ENCODE peak calls at places on chromosomes 2 and 18, in four cellular contexts. Z is AG09309, R is OCI-LY7, V is AG10803. X is an unnamed sample.
A peak's percentile ranks its signal among the peaks of the same experiment; 100 is the strongest.

GRCh38 chr2:241885701-241886643 is 16.4 kb downstream of the RTP5 start:
- DNase-seq in Z (no peak), R (no peak), V (no peak), X (peak; percentile 70)

GRCh38 chr2:16454621-16455020 is 211.0 kb downstream of the CYRIA start:
- DNase-seq in Z (no peak), R (no peak), V (no peak), X (no peak)

GRCh38 chr2:11656252-11656651 is 13.7 kb downstream of the NTSR2 start:
- DNase-seq in Z (no peak), R (no peak), V (no peak), X (no peak)

GRCh38 chr2:178306351-178307073 is 112.2 kb downstream of the OSBPL6 start:
- DNase-seq in Z (no peak), R (peak; percentile 33), V (peak; percentile 45), X (peak; percentile 32)

GRCh38 chr2:144389151-144389929 is 130.6 kb downstream of the ZEB2 start:
- DNase-seq in Z (no peak), R (no peak), V (no peak), X (no peak)

GRCh38 chr18:70154591-70155194 is 50.8 kb downstream of the RTTN start:
- DNase-seq in Z (peak; percentile 79), R (no peak), V (peak; percentile 85), X (no peak)

GRCh38 chr2:231786917-231787292 is 660 bp downstream of the COPS7B start:
- DNase-seq in Z (no peak), R (no peak), V (no peak), X (no peak)

GRCh38 chr2:124343827-124344498 is 318.9 kb downstream of the CNTNAP5 start:
- DNase-seq in Z (no peak), R (no peak), V (no peak), X (no peak)

GRCh38 chr2:117272975-117273671 is 541.4 kb upstream of the DDX18 start:
- DNase-seq in Z (no peak), R (no peak), V (no peak), X (no peak)

GRCh38 chr2:114709936-114710850 is 267.8 kb downstream of the DPP10 start:
- DNase-seq in Z (no peak), R (no peak), V (no peak), X (no peak)

GRCh38 chr18:10051877-10052631 is 138.2 kb downstream of the VAPA start:
- DNase-seq in Z (no peak), R (no peak), V (peak; percentile 89), X (no peak)

GRCh38 chr2:143282684-143283083 is 153.5 kb downstream of the ARHGAP15 start:
- DNase-seq in Z (no peak), R (no peak), V (no peak), X (no peak)

GRCh38 chr2:11437602-11438001 is 28.4 kb downstream of the E2F6 start:
- DNase-seq in Z (no peak), R (no peak), V (peak; percentile 32), X (no peak)

DNA sequence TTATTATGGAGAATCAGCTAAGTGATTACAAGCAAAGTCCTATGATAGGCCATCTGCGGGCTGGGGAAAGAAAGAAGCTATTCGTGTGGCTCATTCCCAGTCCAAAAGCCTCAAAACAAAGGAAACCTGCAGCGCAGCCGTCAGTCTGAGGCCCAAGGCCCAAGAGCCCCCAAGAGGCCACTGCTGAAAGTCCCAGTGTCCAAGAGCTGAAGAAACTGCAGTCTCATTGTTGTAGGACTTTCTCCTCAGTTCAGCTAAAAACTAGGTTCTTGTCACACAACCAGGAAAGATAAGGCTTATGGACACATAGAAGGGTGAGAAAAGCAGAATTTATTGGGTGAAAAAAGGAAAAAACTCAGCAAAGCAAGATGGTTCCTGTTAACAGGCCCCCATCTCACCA is 143.2 kb downstream of the RHBDD1 start:
- DNase-seq in Z (no peak), R (no peak), V (no peak), X (no peak)
- TF ChIP-seq CTCF in Z (no peak), R (peak; percentile 20), V (no peak), X (no peak)

GRCh38 chr2:5914831-5915611 is 222.8 kb downstream of the SOX11 start:
- DNase-seq in Z (no peak), R (no peak), V (peak; percentile 58), X (no peak)
- TF ChIP-seq CTCF in Z (no peak), R (no peak), V (peak; percentile 25), X (no peak)

DNA sequence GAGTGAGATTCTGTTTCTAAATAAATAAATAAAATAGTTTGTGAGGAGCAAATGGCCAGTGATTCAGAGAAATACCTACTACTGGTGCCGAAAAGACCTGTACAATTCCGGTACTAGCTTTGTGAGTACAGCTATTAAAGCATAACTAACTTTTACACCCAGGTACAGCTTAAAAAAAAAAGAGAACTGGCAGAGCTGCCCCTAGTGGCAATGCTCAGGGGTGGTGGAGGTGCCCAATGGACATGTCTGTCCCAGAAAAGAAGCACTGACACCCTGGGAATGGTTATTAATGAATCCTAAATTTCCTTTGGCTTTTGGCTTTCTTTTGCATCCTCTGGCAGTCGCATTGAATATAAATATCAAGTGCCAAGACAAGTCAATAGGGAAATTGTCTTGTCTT is 87.0 kb downstream of the LIPG start:
- DNase-seq in Z (no peak), R (no peak), V (no peak), X (no peak)
- TF ChIP-seq CTCF in Z (peak; percentile 7), R (no peak), V (no peak), X (no peak)

DNA sequence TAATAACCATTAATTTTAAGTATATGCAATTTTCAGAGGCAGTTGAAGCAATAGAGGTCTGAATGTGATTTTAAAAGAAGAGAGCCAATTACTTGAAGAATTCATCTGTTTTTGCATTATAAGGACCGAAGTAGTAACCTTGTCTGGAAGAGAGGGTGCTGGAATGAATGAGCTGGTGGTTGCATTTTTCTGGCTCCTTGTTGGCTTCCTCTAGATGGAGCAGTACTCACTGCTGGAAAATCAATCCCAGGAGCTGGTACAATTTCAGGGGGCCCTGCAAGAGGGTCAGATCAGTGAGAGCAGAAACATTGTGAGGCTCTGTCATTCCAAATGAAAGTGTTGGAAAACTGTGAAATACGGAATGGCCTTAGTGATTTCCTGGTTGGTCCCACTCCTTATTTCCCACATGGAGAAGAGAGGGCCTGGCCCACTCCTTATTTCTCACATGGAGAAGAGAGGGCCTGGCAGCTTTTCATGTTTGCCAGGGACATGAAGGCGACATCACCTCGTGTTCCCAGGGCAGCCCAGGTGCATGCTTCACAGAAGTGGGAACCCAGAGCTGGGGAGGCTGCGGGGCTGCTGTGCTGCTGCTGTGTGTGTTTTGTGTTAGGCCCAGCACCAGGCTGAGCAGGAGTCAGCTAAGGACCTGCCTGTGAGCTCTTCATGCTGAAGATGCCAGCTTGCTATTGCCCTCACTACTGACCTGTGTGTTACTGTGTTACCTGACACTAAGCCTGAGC is 197.4 kb downstream of the SNTG2 start:
- DNase-seq in Z (no peak), R (no peak), V (no peak), X (no peak)
- TF ChIP-seq CTCF in Z (peak; percentile 9), R (no peak), V (no peak), X (no peak)